ENCODE peak calls at places on chromosomes 2 and 18, in ten cellular contexts. K is K562, F is esophagus squamous epithelium, G is GM12891, L is ovary, N is uterus, J is right lobe of liver, C is Peyer's patch, E is H54, S is upper lobe of left lung. W is an unnamed sample.
A peak's percentile ranks its signal among the peaks of the same experiment; 100 is the strongest.

GRCh38 chr2:229601396-229601795 is 113.0 kb downstream of the DNER start:
- DNase-seq in K (no peak), F (no peak), E (no peak), J (no peak), G (no peak), L (no peak), N (no peak), C (no peak), S (no peak), W (no peak)

GRCh38 chr2:229201522-229201921 is 69.6 kb downstream of the PID1 start:
- DNase-seq in J (no peak), S (no peak), G (no peak), L (no peak), E (no peak), N (no peak), C (no peak), K (no peak), F (no peak), W (no peak)

GRCh38 chr2:52456759-52457377 is 1310.7 kb upstream of the CHAC2 start:
- DNase-seq in E (no peak), K (no peak), J (no peak), C (no peak), L (no peak), S (no peak), N (no peak), F (no peak), G (no peak), W (no peak)

GRCh38 chr2:16117791-16118610 is 177.7 kb downstream of the MYCN start:
- DNase-seq in J (no peak), G (no peak), K (no peak), F (no peak), C (no peak), L (no peak), E (no peak), S (no peak), N (no peak), W (no peak)

GRCh38 chr18:78974115-78974740 is 5.4 kb upstream of the SALL3 start:
- DNase-seq in E (no peak), S (no peak), N (no peak), L (no peak), J (no peak), F (no peak), C (no peak), G (no peak), K (no peak), W (no peak)

GRCh38 chr2:160279813-160280465 is 79.9 kb upstream of the ITGB6 start:
- DNase-seq in L (no peak), N (no peak), J (no peak), K (no peak), F (no peak), C (no peak), E (no peak), S (no peak), G (no peak), W (no peak)

GRCh38 chr2:100194951-100195350 is 52.6 kb upstream of the AFF3 start:
- DNase-seq in L (no peak), F (no peak), G (no peak), J (no peak), S (peak; percentile 87), C (no peak), E (no peak), N (no peak), K (no peak), W (no peak)

GRCh38 chr2:235402444-235402843 is 91.4 kb upstream of the AGAP1 start:
- DNase-seq in J (no peak), N (no peak), F (no peak), G (no peak), K (no peak), C (no peak), L (no peak), S (no peak), E (no peak), W (no peak)

GRCh38 chr2:70934981-70935380 is 719 bp upstream of the ATP6V1B1 start:
- DNase-seq in C (no peak), J (no peak), L (no peak), E (no peak), K (no peak), G (no peak), F (no peak), S (no peak), N (no peak), W (no peak)

GRCh38 chr2:127641846-127642510 is 4.0 kb upstream of the GPR17 start:
- DNase-seq in L (no peak), N (no peak), S (no peak), F (no peak), J (no peak), E (no peak), G (no peak), K (no peak), C (no peak), W (no peak)

GRCh38 chr2:122980672-122981071 is 1044.4 kb upstream of the CNTNAP5 start:
- DNase-seq in N (no peak), J (no peak), E (no peak), S (peak; percentile 70), C (no peak), L (no peak), G (no peak), F (no peak), K (no peak), W (peak; percentile 46)

GRCh38 chr2:31253344-31254155 is 19.6 kb downstream of the EHD3 start:
- DNase-seq in E (no peak), S (no peak), J (no peak), G (no peak), K (peak; percentile 37), F (no peak), L (no peak), C (no peak), N (no peak), W (peak; percentile 52)
- TF ChIP-seq POLR2A in E (no peak), S (no peak), J (no peak), G (no peak), K (no peak), F (no peak), L (no peak), C (no peak), N (no peak), W (no peak)

GRCh38 chr2:14492920-14493503 is 139.5 kb upstream of the LRATD1 start:
- DNase-seq in N (no peak), K (no peak), J (no peak), E (peak; percentile 36), G (no peak), L (no peak), S (no peak), C (no peak), F (no peak), W (no peak)

DNA sequence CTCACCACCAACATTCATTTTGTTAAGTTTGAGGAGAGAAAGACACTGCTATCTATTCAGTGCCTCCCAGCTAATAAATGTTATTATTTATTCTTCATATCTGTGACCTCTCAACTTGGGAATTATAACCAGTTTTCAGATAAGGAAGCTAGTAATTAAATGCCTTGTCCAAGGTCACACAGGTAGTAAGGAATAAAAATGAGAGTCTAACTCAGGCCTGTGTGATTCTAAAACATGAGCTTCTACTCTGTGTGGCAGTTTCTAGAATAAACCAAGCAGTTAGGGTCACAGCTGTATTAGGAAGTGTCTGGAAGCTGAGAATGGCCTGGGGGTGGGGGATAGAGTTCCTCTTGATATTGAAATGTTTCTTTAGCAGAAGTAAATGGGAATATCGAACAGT is 137.8 kb upstream of the LRATD1 start:
- DNase-seq in G (no peak), S (no peak), K (no peak), F (no peak), C (no peak), E (no peak), J (no peak), N (no peak), L (no peak), W (no peak)
- TF ChIP-seq POLR2A in G (no peak), S (no peak), K (no peak), F (no peak), C (no peak), E (no peak), J (no peak), N (no peak), L (no peak), W (no peak)

GRCh38 chr2:165791811-165792454 is 2.1 kb downstream of the GALNT3 start:
- DNase-seq in L (no peak), S (no peak), E (no peak), F (no peak), G (no peak), K (no peak), N (no peak), J (no peak), C (no peak), W (no peak)

GRCh38 chr2:165794520-165794882 is 454 bp upstream of the GALNT3 start:
- DNase-seq in C (peak; percentile 87), G (peak; percentile 41), L (peak; percentile 31), E (no peak), K (no peak), J (peak; percentile 64), N (peak; percentile 14), F (no peak), S (peak; percentile 76), W (peak; percentile 66)

GRCh38 chr2:165795011-165795410 is 964 bp upstream of the GALNT3 start:
- DNase-seq in N (no peak), L (no peak), E (no peak), S (no peak), K (no peak), G (no peak), C (no peak), J (no peak), F (no peak), W (no peak)

GRCh38 chr2:165793161-165793778 is 777 bp downstream of the GALNT3 start:
- DNase-seq in C (peak; percentile 60), G (peak; percentile 6), E (no peak), L (peak; percentile 12), N (no peak), J (peak; percentile 56), F (no peak), S (peak; percentile 60), K (no peak), W (peak; percentile 53)

DNA sequence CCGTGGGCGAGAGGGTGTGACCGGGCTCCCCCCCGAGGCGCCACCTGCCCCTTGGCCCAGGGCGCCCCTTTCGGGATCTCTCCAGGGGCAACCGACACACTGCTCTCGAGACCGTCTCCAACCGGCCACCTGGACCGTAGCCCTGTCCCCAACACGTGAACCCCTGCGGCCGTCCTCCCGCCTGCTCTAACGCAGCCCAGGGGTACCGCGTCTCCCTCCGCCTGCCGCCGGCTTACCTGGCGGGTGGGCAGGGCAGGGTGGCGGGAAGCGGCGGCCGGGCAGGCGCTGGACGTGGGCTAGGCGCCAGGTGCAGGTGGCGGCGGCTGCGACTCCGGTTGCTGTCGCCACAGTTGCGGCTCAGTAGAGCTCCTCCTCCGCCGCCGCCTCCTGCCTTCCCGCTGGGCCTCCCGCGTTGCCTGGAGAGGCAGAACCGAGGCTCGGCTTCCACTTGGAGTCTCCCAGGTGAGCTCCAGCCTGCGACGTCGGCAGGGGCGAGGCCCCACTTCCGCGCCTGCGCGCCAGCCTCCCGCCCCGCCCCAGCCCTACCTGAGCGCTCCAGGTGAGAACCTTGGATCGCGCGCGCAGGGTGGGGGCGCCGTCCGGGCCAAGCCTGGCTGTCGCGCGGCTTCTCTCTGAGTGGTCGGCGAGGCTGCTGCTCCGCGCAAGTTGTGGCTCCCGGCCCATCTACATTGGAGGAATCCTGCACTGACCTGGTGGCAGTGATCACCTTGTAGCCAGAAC is at the start of gene GALNT3:
- DNase-seq in E (no peak), L (peak; percentile 22), F (peak; percentile 12), N (peak; percentile 14), S (peak; percentile 94), C (peak; percentile 92), J (peak; percentile 76), G (peak; percentile 22), K (no peak), W (peak; percentile 93)
- TF ChIP-seq POLR2A in E (no peak), L (no peak), F (peak; percentile 51), N (peak; percentile 56), S (no peak), C (peak; percentile 96), J (peak; percentile 28), G (no peak), K (no peak), W (no peak)

GRCh38 chr2:133951209-133951608 is 302.7 kb upstream of the MGAT5 start:
- DNase-seq in F (no peak), S (no peak), J (no peak), C (no peak), K (no peak), E (no peak), N (no peak), G (no peak), L (no peak), W (no peak)
- TF ChIP-seq POLR2A in F (no peak), S (no peak), J (no peak), C (no peak), K (no peak), E (no peak), N (no peak), G (no peak), L (no peak), W (no peak)